ENCODE peak calls at places on chromosomes 6 and 20, in four cellular contexts. One of them, this sample, is unnamed.

GRCh38 chr6:68134796-68135195 is 500.3 kb upstream of the ADGRB3 start:
- DNase-seq in heart left ventricle: no peak
- DNase-seq in esophagus muscularis mucosa: no peak
- DNase-seq in CD4-positive, alpha-beta T cell: no peak
- DNase-seq in this sample: no peak

GRCh38 chr20:2234788-2235187 is 61.0 kb upstream of the TGM3 start:
- DNase-seq in heart left ventricle: no peak
- DNase-seq in CD4-positive, alpha-beta T cell: no peak
- DNase-seq in esophagus muscularis mucosa: no peak
- DNase-seq in this sample: no peak

GRCh38 chr6:110538416-110539060 is 62.1 kb upstream of the SLC22A16 start:
- DNase-seq in heart left ventricle: no peak
- DNase-seq in CD4-positive, alpha-beta T cell: no peak
- DNase-seq in esophagus muscularis mucosa: peak; percentile 66
- DNase-seq in this sample: no peak

GRCh38 chr6:125867483-125867935 is 76.7 kb downstream of the NCOA7 start:
- DNase-seq in CD4-positive, alpha-beta T cell: no peak
- DNase-seq in esophagus muscularis mucosa: no peak
- DNase-seq in heart left ventricle: no peak
- DNase-seq in this sample: no peak

GRCh38 chr6:129672883-129673631 is 36.9 kb downstream of the ARHGAP18 start:
- DNase-seq in CD4-positive, alpha-beta T cell: no peak
- DNase-seq in heart left ventricle: no peak
- DNase-seq in esophagus muscularis mucosa: peak; percentile 5
- DNase-seq in this sample: no peak

GRCh38 chr6:126820617-126821016 is 297.9 kb upstream of the RSPO3 start:
- DNase-seq in CD4-positive, alpha-beta T cell: no peak
- DNase-seq in heart left ventricle: no peak
- DNase-seq in esophagus muscularis mucosa: no peak
- DNase-seq in this sample: no peak

GRCh38 chr20:3276400-3277015 is 37.5 kb upstream of the SLC4A11 start:
- DNase-seq in esophagus muscularis mucosa: no peak
- DNase-seq in heart left ventricle: no peak
- DNase-seq in CD4-positive, alpha-beta T cell: no peak
- DNase-seq in this sample: no peak

GRCh38 chr6:91135406-91135805 is 548.5 kb upstream of the MAP3K7 start:
- DNase-seq in heart left ventricle: no peak
- DNase-seq in esophagus muscularis mucosa: no peak
- DNase-seq in CD4-positive, alpha-beta T cell: no peak
- DNase-seq in this sample: no peak

GRCh38 chr20:33285861-33286495 is 3.0 kb downstream of the BPIFB1 start:
- DNase-seq in esophagus muscularis mucosa: no peak
- DNase-seq in heart left ventricle: no peak
- DNase-seq in CD4-positive, alpha-beta T cell: no peak
- DNase-seq in this sample: no peak

GRCh38 chr6:125986956-125987617 is 747 bp downstream of the TRMT11 start:
- DNase-seq in esophagus muscularis mucosa: no peak
- DNase-seq in CD4-positive, alpha-beta T cell: no peak
- DNase-seq in heart left ventricle: no peak
- DNase-seq in this sample: no peak

GRCh38 chr6:16157909-16158308 is 29.0 kb downstream of the MYLIP start:
- DNase-seq in heart left ventricle: no peak
- DNase-seq in CD4-positive, alpha-beta T cell: no peak
- DNase-seq in esophagus muscularis mucosa: no peak
- DNase-seq in this sample: no peak

GRCh38 chr6:119284861-119285521 is 64.6 kb downstream of the MAN1A1 start:
- DNase-seq in heart left ventricle: no peak
- DNase-seq in esophagus muscularis mucosa: no peak
- DNase-seq in CD4-positive, alpha-beta T cell: no peak
- DNase-seq in this sample: no peak

GRCh38 chr20:56601166-56601565 is 27.9 kb upstream of the TFAP2C start:
- DNase-seq in heart left ventricle: no peak
- DNase-seq in esophagus muscularis mucosa: no peak
- DNase-seq in CD4-positive, alpha-beta T cell: no peak
- DNase-seq in this sample: no peak

GRCh38 chr20:19688031-19688806 is 69.8 kb upstream of the RIN2 start:
- DNase-seq in CD4-positive, alpha-beta T cell: no peak
- DNase-seq in heart left ventricle: peak; percentile 85
- DNase-seq in esophagus muscularis mucosa: peak; percentile 93
- DNase-seq in this sample: peak; percentile 23

GRCh38 chr6:168179702-168180382 is 100.8 kb upstream of the FRMD1 start:
- DNase-seq in CD4-positive, alpha-beta T cell: no peak
- DNase-seq in esophagus muscularis mucosa: no peak
- DNase-seq in heart left ventricle: no peak
- DNase-seq in this sample: no peak

GRCh38 chr6:44661221-44661609 is 273.7 kb downstream of the CDC5L start:
- DNase-seq in CD4-positive, alpha-beta T cell: no peak
- DNase-seq in esophagus muscularis mucosa: no peak
- DNase-seq in heart left ventricle: no peak
- DNase-seq in this sample: no peak

GRCh38 chr6:164207024-164207423 is 792.5 kb downstream of the QKI start:
- DNase-seq in heart left ventricle: no peak
- DNase-seq in esophagus muscularis mucosa: no peak
- DNase-seq in CD4-positive, alpha-beta T cell: no peak
- DNase-seq in this sample: no peak

GRCh38 chr20:25277051-25277801 is 29.3 kb downstream of the PYGB start:
- DNase-seq in esophagus muscularis mucosa: no peak
- DNase-seq in CD4-positive, alpha-beta T cell: no peak
- DNase-seq in heart left ventricle: peak; percentile 84
- DNase-seq in this sample: no peak

GRCh38 chr20:64229537-64230061 is 25.9 kb upstream of the PCMTD2 start:
- DNase-seq in heart left ventricle: peak; percentile 32
- DNase-seq in CD4-positive, alpha-beta T cell: no peak
- DNase-seq in esophagus muscularis mucosa: no peak
- DNase-seq in this sample: no peak

GRCh38 chr20:48624315-48625020 is 203.3 kb downstream of the PREX1 start:
- DNase-seq in esophagus muscularis mucosa: no peak
- DNase-seq in heart left ventricle: no peak
- DNase-seq in CD4-positive, alpha-beta T cell: no peak
- DNase-seq in this sample: no peak

GRCh38 chr20:9458075-9458818 is 56.1 kb upstream of the LAMP5 start:
- DNase-seq in CD4-positive, alpha-beta T cell: no peak
- DNase-seq in heart left ventricle: no peak
- DNase-seq in esophagus muscularis mucosa: no peak
- DNase-seq in this sample: no peak
- TF ChIP-seq CTCF in CD4-positive, alpha-beta T cell: no peak
- TF ChIP-seq CTCF in heart left ventricle: no peak
- TF ChIP-seq CTCF in esophagus muscularis mucosa: no peak
- TF ChIP-seq CTCF in this sample: peak; percentile 35

GRCh38 chr6:11722224-11722623 is 56.4 kb downstream of the ADTRP start:
- DNase-seq in heart left ventricle: no peak
- DNase-seq in CD4-positive, alpha-beta T cell: no peak
- DNase-seq in esophagus muscularis mucosa: no peak
- DNase-seq in this sample: no peak
- TF ChIP-seq CTCF in heart left ventricle: no peak
- TF ChIP-seq CTCF in CD4-positive, alpha-beta T cell: no peak
- TF ChIP-seq CTCF in esophagus muscularis mucosa: no peak
- TF ChIP-seq CTCF in this sample: no peak

GRCh38 chr6:93420163-93420806 is 926 bp upstream of the EPHA7 start:
- DNase-seq in esophagus muscularis mucosa: no peak
- DNase-seq in CD4-positive, alpha-beta T cell: no peak
- DNase-seq in heart left ventricle: no peak
- DNase-seq in this sample: no peak

GRCh38 chr6:93418448-93419303 is 683 bp downstream of the EPHA7 start:
- DNase-seq in esophagus muscularis mucosa: no peak
- DNase-seq in CD4-positive, alpha-beta T cell: no peak
- DNase-seq in heart left ventricle: peak; percentile 58
- DNase-seq in this sample: peak; percentile 58

GRCh38 chr6:93419304-93420162 is at the start of gene EPHA7:
- DNase-seq in CD4-positive, alpha-beta T cell: no peak
- DNase-seq in heart left ventricle: peak; percentile 94
- DNase-seq in esophagus muscularis mucosa: peak; percentile 96
- DNase-seq in this sample: peak; percentile 94

GRCh38 chr6:93423542-93423941 is 4.2 kb upstream of the EPHA7 start:
- DNase-seq in CD4-positive, alpha-beta T cell: no peak
- DNase-seq in heart left ventricle: no peak
- DNase-seq in esophagus muscularis mucosa: no peak
- DNase-seq in this sample: peak; percentile 69

DNA sequence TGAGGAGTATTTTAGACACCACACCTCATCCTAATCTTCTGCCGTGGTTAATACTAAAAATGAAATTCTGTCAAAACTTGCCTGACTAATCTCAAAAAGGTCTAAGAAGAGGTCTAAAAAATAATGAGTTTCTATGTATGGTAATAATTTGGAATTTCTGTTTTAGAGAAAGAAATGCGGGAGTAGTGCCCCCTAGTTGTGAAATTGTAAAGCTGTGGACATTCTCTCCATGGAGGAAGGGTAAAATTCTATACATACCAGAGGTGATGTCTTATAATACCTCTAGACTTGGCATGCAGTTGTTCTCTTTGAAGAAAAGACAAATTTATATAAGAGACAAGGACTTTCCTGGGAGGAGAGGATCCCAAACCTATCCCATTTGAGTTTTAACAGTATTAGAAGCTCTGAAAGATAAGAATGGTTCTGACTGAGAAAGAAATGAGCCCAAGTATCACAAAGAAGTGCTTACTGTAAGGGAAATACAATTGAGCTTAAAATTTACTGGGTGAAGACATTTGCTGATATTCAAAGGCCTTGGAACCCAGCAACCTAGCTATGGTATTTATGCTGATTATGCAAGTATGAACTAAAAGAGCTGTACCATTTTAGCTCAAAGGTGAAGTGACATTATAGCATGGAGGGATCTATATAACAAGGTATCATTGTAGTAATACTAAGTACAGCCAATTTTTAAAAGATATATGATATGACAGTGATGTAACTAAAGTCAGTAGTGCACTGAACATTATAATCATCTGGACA is 5.1 kb upstream of the EPHA7 start:
- DNase-seq in CD4-positive, alpha-beta T cell: no peak
- DNase-seq in esophagus muscularis mucosa: no peak
- DNase-seq in heart left ventricle: no peak
- DNase-seq in this sample: no peak
- TF ChIP-seq CTCF in CD4-positive, alpha-beta T cell: no peak
- TF ChIP-seq CTCF in esophagus muscularis mucosa: peak; percentile 38
- TF ChIP-seq CTCF in heart left ventricle: peak; percentile 41
- TF ChIP-seq CTCF in this sample: peak; percentile 70

DNA sequence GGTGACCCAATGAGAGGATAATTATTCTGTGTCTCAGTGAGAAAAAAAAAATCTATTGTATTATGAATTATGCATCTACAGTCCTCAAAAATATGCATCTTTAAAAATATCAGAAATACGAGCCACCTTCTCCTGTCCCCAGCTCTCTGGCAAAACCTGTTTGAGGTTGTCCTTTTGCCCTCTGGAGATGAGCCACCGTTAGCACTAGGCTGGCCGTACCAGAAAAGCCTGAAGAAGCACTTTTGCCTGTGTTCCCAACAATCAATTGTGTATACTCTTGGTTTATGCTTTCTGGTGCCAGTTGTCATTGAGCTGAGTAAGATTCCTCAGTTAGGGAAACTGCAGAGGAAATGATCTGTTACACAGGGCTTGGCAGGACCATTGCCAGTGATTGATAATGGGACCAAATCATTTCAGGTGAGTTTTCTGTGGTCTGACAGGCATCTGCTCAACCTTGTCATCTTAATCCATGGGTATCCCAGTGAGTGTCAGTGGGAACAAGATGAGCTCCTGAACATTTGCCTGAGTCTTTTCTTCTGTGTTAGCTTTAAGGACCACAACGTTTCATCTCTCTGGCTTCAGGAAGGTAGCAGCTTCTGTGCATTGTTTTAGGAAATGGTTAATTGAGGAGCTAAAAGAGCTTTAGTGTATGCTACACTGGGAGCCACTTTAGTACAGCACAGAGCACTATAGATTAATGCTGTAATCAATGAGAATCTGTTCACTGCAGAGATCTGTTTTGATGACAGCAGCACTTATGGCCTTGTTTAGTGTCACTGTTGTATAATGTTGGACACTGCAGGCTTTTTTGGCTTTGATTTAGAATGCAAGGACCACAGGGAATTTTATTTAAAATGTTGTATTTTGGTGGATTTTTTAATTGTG is 330.1 kb downstream of the RIMS1 start:
- DNase-seq in heart left ventricle: no peak
- DNase-seq in esophagus muscularis mucosa: no peak
- DNase-seq in CD4-positive, alpha-beta T cell: no peak
- DNase-seq in this sample: no peak
- TF ChIP-seq CTCF in heart left ventricle: no peak
- TF ChIP-seq CTCF in esophagus muscularis mucosa: no peak
- TF ChIP-seq CTCF in CD4-positive, alpha-beta T cell: no peak
- TF ChIP-seq CTCF in this sample: no peak

DNA sequence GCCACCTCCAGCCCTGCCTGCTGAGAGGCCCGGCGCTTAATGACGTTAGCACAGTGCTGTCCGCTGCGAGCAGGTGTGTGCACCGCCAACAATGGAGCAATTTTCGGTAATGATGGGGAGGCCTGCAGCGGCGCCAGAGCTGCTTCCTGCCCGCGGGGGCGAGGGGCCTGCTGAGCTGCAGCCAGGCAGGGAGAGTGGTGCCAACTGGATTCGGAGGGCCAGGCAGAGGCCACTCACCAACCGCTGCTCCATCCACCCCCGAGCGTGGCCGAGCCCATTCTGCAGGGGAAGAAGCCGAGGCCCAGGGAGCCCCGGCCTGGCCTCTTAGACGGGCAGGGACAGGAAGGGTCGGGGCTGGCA is 9.6 kb downstream of the HRH3 start:
- DNase-seq in esophagus muscularis mucosa: no peak
- DNase-seq in heart left ventricle: peak; percentile 56
- DNase-seq in CD4-positive, alpha-beta T cell: no peak
- DNase-seq in this sample: no peak
- TF ChIP-seq CTCF in esophagus muscularis mucosa: no peak
- TF ChIP-seq CTCF in heart left ventricle: no peak
- TF ChIP-seq CTCF in CD4-positive, alpha-beta T cell: no peak
- TF ChIP-seq CTCF in this sample: no peak

DNA sequence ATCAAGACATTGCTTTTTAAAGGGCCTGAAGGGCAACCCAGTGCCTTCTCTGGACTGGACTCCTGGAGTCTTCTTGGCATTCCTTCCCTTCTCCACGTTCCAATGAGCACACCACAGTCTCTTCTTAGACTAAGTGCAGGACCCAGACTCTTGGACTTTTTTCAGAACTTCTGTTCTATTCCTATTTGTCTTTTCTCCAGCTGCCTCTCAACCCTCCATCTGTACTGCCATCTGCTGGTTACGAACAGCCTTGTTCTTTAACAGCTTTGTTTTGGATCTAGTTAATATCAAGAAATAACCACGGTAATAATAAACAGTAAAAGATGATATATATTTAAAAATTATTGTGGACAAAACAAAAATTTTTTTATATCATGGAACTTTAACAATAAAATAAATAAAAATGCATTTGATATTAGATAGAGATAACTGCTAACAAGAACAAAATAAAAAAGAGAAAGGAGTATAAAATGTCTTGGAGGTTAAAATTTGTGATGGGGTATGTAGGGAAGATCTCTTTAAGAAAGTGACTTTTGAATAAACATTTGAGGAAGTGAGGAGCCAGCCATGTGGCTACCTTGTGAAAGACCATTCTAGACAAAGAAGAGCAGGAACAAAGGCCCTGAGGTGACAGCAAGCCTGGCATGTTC is 105.1 kb upstream of the HCRTR2 start:
- DNase-seq in heart left ventricle: no peak
- DNase-seq in esophagus muscularis mucosa: no peak
- DNase-seq in CD4-positive, alpha-beta T cell: no peak
- DNase-seq in this sample: peak; percentile 26
- TF ChIP-seq CTCF in heart left ventricle: peak; percentile 51
- TF ChIP-seq CTCF in esophagus muscularis mucosa: peak; percentile 50
- TF ChIP-seq CTCF in CD4-positive, alpha-beta T cell: no peak
- TF ChIP-seq CTCF in this sample: peak; percentile 88

This sample was measured in neural crest cell.